ENCODE peak calls at places on chromosome 22, in six cellular contexts. I, X, O, G, Q and T are unnamed samples.

GRCh38 chr22:30005213-30005857 is 74.9 kb upstream of the HORMAD2 start:
- DNase-seq in G (peak), I (peak), Q (peak), X (peak), O (peak), T (peak)

GRCh38 chr22:35421121-35421520 is 21.2 kb downstream of the MCM5 start:
- DNase-seq in O (peak), X (no peak), Q (no peak), I (no peak), G (no peak), T (no peak)

GRCh38 chr22:25051073-25051472 is 98.6 kb downstream of the KIAA1671 start:
- DNase-seq in I (no peak), Q (no peak), O (peak), X (no peak), G (no peak), T (no peak)

GRCh38 chr22:49368221-49368975 is 459.3 kb downstream of the BRD1 start:
- DNase-seq in G (no peak), O (no peak), X (no peak), Q (no peak), I (no peak), T (no peak)

GRCh38 chr22:17827466-17827865 is 53.2 kb upstream of the BID start:
- DNase-seq in O (no peak), G (no peak), Q (no peak), X (no peak), I (no peak), T (no peak)

GRCh38 chr22:45998638-45999378 is 21.8 kb upstream of the WNT7B start:
- DNase-seq in I (no peak), G (no peak), X (no peak), O (no peak), Q (peak), T (no peak)

GRCh38 chr22:20786048-20786447 is 12.1 kb downstream of the SERPIND1 start:
- DNase-seq in O (no peak), G (no peak), I (no peak), Q (no peak), X (no peak), T (no peak)

GRCh38 chr22:31337178-31337577 is 9.0 kb downstream of the PATZ1 start:
- DNase-seq in I (no peak), X (no peak), G (no peak), Q (no peak), O (no peak), T (no peak)

GRCh38 chr22:34814260-34814659 is 251.7 kb upstream of the ISX start:
- DNase-seq in X (no peak), G (no peak), Q (no peak), O (no peak), I (no peak), T (no peak)

GRCh38 chr22:47307326-47307725 is 544.9 kb downstream of the TBC1D22A start:
- DNase-seq in X (no peak), I (peak), O (no peak), Q (no peak), G (no peak), T (peak)

GRCh38 chr22:17095538-17095937 is 10.7 kb downstream of the IL17RA start:
- DNase-seq in Q (no peak), I (peak), G (no peak), X (peak), O (peak), T (no peak)

GRCh38 chr22:33896801-33897620 is 23.3 kb downstream of the LARGE1 start:
- DNase-seq in X (no peak), G (no peak), I (peak), O (peak), Q (no peak), T (peak)

GRCh38 chr22:46992121-46992731 is 229.8 kb downstream of the TBC1D22A start:
- DNase-seq in G (no peak), O (no peak), I (no peak), X (no peak), Q (no peak), T (no peak)

GRCh38 chr22:46381142-46381541 is 45.6 kb downstream of the TRMU start:
- DNase-seq in Q (no peak), O (no peak), G (no peak), I (peak), X (peak), T (peak)

GRCh38 chr22:48240935-48241230 is 1478.4 kb downstream of the TBC1D22A start:
- DNase-seq in I (no peak), X (no peak), O (no peak), Q (no peak), G (no peak), T (no peak)

GRCh38 chr22:30705710-30706651 is 11.3 kb downstream of the OSBP2 start:
- DNase-seq in X (peak), Q (no peak), G (peak), O (peak), I (peak), T (no peak)

GRCh38 chr22:33914131-33914530 is 6.1 kb downstream of the LARGE1 start:
- DNase-seq in I (no peak), X (no peak), Q (no peak), G (no peak), O (no peak), T (no peak)

GRCh38 chr22:39931271-39931670 is 28.9 kb upstream of the TMA7B start:
- DNase-seq in I (no peak), O (no peak), Q (no peak), G (no peak), X (no peak), T (no peak)

GRCh38 chr22:39932166-39932565 is 28.0 kb upstream of the TMA7B start:
- DNase-seq in Q (no peak), O (no peak), X (no peak), G (no peak), I (no peak), T (no peak)

GRCh38 chr22:39933741-39934140 is 26.5 kb upstream of the TMA7B start:
- DNase-seq in O (no peak), Q (no peak), X (no peak), G (no peak), I (no peak), T (no peak)

GRCh38 chr22:39935116-39935515 is 25.1 kb upstream of the TMA7B start:
- DNase-seq in Q (no peak), X (no peak), O (no peak), G (no peak), I (no peak), T (no peak)

DNA sequence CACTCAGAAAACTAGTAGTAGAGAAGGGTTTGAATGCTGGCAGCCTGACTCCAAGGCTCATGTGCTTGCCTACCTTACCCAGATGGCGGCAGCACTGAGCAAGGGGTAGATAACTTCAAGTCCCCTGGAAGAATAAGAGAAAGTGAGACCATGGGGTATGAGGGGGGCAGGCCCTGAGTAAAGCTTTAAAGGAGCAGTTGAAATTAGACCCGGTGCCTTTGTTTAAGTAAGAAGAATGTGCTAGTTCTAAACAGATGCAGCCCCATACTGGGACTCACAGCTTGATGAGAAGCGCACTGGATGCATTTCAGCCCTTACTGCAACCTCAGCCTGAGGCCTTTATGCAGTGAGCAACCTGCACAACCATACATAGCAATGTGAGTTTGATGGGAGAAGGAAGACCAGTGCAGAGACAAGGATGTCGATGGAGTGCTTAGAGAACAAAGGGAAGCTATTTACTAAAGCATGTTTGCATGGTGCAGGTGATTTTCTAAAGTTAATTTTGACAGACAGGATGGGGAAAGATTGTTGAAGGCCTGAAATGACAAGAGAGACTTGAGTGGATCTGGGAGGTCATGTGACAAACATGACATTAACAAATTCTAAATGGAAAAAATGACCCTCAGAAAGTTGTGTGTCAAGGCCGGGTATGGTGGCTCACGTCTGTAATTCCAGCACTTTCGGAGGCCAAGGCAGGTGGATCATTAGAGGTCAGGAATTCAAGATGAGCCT is 27.1 kb upstream of the TMA7B start:
- DNase-seq in I (peak), G (peak), Q (no peak), X (peak), O (peak), T (peak)
- TF ChIP-seq CTCF in I (peak), G (peak), Q (peak), X (peak), O (peak), T (peak)

GRCh38 chr22:43338766-43339345 is 4.3 kb downstream of the SCUBE1 start:
- DNase-seq in G (no peak), O (no peak), Q (no peak), X (no peak), I (no peak), T (no peak)

GRCh38 chr22:43334378-43334777 is 8.8 kb downstream of the SCUBE1 start:
- DNase-seq in I (no peak), Q (no peak), O (no peak), X (no peak), G (no peak), T (no peak)

GRCh38 chr22:43333978-43334377 is 9.2 kb downstream of the SCUBE1 start:
- DNase-seq in X (no peak), G (no peak), I (no peak), O (no peak), Q (no peak), T (no peak)

GRCh38 chr22:43337946-43338345 is 5.2 kb downstream of the SCUBE1 start:
- DNase-seq in Q (no peak), G (no peak), O (no peak), X (no peak), I (no peak), T (no peak)

DNA sequence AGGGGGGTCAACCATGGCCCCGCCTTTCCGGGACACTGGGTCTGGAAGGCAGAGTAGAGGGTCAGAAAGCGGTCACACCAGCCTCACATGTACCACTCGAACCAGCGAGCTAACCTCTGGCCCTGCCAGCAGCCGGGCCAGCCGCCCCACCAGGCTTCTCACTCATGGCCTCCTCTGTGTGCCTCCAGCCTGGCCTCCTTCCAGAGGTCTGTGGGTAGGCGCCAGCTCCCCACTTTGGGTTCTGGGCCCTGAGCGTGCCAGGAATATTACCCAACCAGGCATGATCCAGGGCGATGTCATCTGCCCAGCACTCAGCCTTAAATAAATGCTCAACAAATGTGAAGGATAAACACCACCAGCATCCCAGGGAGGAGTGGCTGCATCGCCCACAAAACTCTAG is 5.8 kb downstream of the SCUBE1 start:
- DNase-seq in X (no peak), I (no peak), O (no peak), Q (no peak), G (no peak), T (no peak)
- H3K4me3 ChIP-seq in X (no peak), I (no peak), O (no peak), Q (no peak), G (no peak), T (no peak)

DNA sequence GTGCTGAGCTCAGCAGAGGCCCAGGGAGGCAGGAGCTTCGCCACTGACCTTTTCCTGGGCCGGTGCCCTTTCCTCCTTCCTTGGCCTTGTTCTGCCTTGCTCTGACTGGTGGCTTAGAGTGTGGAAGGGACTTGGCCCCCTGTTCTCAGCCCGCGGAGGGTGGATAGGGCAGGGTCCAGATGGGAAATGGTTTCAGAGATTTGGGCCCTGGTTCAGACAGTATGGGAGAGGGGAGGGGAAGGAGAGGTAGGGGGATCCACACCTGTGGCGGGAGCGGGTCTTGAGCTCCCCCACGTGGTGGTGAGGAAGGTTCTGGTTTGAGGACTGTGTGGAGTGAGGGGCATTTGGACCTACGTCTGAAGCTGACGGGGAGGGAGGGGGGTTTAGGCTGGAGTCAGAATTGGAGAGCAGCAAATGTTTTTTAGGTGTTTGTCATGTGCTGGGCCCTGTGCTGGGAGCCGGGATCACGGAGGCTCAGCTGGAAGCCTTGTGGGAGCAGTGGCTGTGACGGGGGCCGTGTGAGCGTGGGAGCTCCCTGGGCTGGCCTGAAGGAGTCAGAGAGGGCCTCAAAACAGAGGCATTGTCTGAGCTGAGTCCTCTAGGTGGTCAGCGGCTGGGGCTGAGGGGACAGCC is 27.2 kb downstream of the SHANK3 start:
- DNase-seq in O (peak), X (peak), Q (peak), I (no peak), G (no peak), T (no peak)
- TF ChIP-seq CTCF in O (peak), X (peak), Q (peak), I (no peak), G (peak), T (peak)

DNA sequence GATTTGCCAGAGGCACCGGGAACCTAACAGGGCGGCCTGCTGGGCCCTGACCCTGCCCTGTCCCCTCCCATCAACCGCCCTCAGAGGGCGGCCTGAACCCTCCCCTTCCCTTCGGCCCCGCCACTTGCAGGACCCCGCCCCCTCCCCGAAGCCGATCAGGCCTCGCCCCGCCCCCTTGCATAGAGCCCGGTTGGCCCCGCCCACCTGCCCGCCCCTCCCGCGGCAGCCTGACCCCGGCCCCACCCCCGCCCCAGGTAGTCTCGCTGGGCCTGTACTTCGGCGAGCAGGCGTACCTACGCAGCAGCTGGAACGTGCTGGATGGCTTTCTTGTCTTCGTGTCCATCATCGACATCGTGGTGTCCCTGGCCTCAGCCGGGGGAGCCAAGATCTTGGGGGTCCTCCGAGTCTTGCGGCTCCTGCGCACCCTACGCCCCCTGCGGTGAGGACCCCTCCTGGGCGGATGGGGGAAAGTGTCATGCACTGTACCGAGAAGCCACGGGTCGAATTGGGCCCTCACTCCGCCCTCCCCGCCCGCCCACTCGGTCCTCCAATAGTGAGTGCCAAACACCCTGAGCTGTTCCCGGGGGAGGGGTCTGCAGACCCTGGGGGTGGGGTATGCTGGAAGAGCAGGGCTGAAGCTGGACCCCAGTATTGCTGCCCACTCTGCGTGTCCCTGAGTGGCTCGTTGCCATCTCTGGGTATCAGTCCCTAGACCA is 94.1 kb downstream of the CACNA1I start:
- DNase-seq in G (no peak), X (peak), I (no peak), Q (no peak), O (peak), T (no peak)
- H3K4me3 ChIP-seq in G (no peak), X (no peak), I (no peak), Q (no peak), O (no peak), T (no peak)

GRCh38 chr22:39244073-39244495 is 698 bp downstream of the PDGFB start:
- DNase-seq in I (no peak), X (no peak), O (peak), G (peak), Q (no peak), T (no peak)
- TF ChIP-seq CTCF in I (no peak), X (peak), O (peak), G (no peak), Q (no peak), T (no peak)

GRCh38 chr22:26673485-26673884 is 16.1 kb downstream of the MIAT start:
- DNase-seq in G (no peak), Q (no peak), X (no peak), O (no peak), I (peak), T (peak)

GRCh38 chr22:26672060-26672471 is 14.7 kb downstream of the MIAT start:
- DNase-seq in Q (no peak), I (no peak), G (no peak), O (no peak), X (no peak), T (no peak)

GRCh38 chr22:26672590-26673468 is 15.4 kb downstream of the MIAT start:
- DNase-seq in O (peak), Q (peak), I (peak), X (peak), G (peak), T (peak)

GRCh38 chr22:26675687-26676273 is 18.4 kb downstream of the MIAT start:
- DNase-seq in X (no peak), I (no peak), Q (no peak), G (no peak), O (no peak), T (no peak)

DNA sequence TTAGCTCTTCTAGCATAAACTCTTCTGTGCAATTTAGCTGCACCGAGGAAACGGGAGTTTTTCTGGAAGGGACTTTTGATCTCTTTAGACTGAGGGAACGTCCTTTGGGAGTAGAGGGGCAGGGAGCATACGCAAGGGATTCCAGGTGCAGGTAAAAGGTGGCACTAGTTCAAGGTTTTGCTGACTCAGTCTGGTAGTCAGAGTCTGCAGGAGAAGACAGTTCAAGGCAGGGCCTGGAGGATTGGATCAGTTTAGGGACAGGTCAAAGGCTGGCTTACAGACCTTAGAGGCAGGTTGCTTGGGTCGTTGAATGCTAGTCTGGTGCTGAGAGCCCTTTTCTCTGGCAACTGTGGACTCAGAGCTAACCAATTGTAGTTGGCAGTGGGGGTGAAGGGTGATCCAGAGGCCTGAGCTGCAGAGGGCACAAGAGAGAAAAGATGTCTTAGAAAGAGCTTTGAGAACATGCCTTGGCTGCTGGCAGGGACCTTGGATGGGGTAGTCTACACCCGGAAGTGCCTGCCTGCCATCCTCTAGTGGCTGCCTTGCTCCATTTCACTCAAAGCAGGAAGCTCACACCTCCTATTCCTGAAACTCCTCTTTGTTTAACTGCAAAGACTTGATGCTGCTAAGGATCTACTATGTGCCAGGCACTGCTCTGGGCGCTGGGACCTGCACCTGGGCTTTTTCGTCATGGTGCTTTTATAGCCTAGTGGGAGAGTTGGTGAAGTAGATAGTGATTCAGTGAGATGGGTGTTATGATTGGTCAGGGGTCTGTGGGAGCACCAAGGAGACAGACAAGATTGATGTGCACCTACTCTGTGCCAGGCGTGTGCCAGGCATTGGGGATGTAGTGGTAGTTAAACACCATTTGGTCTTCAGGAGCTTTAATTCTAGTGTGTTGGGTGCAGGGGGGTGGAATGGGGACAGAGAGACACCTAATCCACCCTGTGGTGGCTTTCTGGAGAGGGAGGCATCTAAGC is 17.1 kb downstream of the MIAT start:
- DNase-seq in O (no peak), I (no peak), Q (no peak), G (no peak), X (no peak), T (no peak)
- H3K4me3 ChIP-seq in O (peak), I (peak), Q (peak), G (peak), X (no peak), T (peak)

GRCh38 chr22:22150457-22150856 is 94.1 kb upstream of the VPREB1 start:
- DNase-seq in X (no peak), O (no peak), I (no peak), G (no peak), Q (no peak), T (no peak)
- TF ChIP-seq CTCF in X (no peak), O (no peak), I (no peak), G (no peak), Q (no peak), T (no peak)

DNA sequence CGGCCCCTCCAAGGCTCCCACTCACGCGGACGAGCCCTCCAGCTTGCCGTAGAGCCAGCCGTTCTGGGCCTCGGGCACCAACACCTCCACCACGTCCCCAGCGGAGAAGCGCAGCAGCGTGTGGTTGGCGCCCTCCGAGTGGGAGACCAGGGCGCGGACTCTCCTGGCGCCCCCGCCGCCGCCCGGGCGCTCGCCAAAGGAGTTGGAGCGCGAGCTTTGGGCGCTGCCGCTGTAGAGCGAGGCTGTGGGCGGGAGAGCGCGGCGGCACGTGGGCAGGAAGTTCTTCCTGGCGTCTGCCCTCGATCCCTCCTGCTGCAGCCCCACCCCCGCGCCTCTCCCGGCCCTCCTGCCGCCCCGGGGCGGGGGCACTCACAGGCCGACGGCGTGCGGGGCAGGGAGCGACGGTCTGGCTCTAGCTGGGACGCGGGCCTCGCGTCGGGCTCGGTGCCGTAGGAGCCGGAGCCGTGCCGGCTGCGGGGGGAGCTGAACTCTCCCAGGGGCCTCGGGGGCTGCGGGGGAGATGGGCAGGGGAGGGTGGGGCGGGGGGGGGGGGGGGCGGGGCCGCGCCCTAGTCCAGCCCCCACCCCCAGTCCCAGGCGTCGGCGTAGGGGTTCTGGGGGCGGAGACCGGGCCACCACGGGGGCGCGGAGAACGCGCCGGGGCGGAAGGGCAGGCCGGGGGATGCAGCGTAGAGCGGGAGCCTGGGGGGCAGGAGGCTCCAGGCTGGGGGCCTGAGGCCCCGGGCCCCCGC is 4.9 kb upstream of the SLC16A8 start:
- DNase-seq in X (no peak), Q (no peak), I (peak), O (no peak), G (no peak), T (peak)
- H3K4me3 ChIP-seq in X (no peak), Q (peak), I (peak), O (no peak), G (no peak), T (peak)